ENCODE peak calls at places on chromosomes 11 and 22, in four cellular contexts. U, M, K and Y are unnamed samples.

GRCh38 chr11:66484825-66485380 is 4.7 kb downstream of the DPP3 start:
- DNase-seq in M (no peak), U (no peak), K (no peak), Y (no peak)

GRCh38 chr22:38513063-38513462 is 7.0 kb upstream of the DDX17 start:
- DNase-seq in U (no peak), K (no peak), M (no peak), Y (no peak)

GRCh38 chr11:84887055-84887629 is 740.0 kb downstream of the DLG2 start:
- DNase-seq in K (no peak), U (peak; percentile 29), M (no peak), Y (no peak)

GRCh38 chr11:76753950-76754349 is 29.2 kb upstream of the TSKU start:
- DNase-seq in K (no peak), M (no peak), U (no peak), Y (no peak)

GRCh38 chr11:122984186-122985011 is 2.8 kb upstream of the BSX start:
- DNase-seq in U (no peak), M (no peak), K (no peak), Y (no peak)

GRCh38 chr11:1375955-1376258 is 13.8 kb upstream of the BRSK2 start:
- DNase-seq in U (no peak), M (no peak), K (no peak), Y (no peak)

GRCh38 chr11:6633422-6634408 is 14.5 kb upstream of the TPP1 start:
- DNase-seq in K (no peak), U (no peak), M (no peak), Y (no peak)

GRCh38 chr22:26476705-26477340 is 6.8 kb downstream of the HPS4 start:
- DNase-seq in U (peak; percentile 94), M (peak; percentile 69), K (no peak), Y (no peak)

GRCh38 chr22:28053871-28054621 is 135.0 kb upstream of the PITPNB start:
- DNase-seq in M (no peak), U (peak; percentile 38), K (no peak), Y (no peak)

GRCh38 chr11:133384731-133385130 is 147.6 kb downstream of the OPCML start:
- DNase-seq in K (no peak), M (no peak), U (no peak), Y (no peak)

GRCh38 chr11:44120169-44120568 is 24.7 kb downstream of the EXT2 start:
- DNase-seq in U (no peak), K (no peak), M (no peak), Y (no peak)

GRCh38 chr11:78188809-78189724 is at the start of gene USP35:
- DNase-seq in U (no peak), M (no peak), K (no peak), Y (no peak)

GRCh38 chr11:59283825-59284772 is 71.4 kb upstream of the MPEG1 start:
- DNase-seq in U (peak; percentile 23), M (peak; percentile 55), K (no peak), Y (peak; percentile 23)

GRCh38 chr11:132405728-132406127 is 1035.3 kb downstream of the NTM start:
- DNase-seq in U (peak; percentile 12), M (no peak), K (no peak), Y (no peak)

GRCh38 chr22:29251981-29252978 is 15.5 kb downstream of the RHBDD3 start:
- DNase-seq in U (no peak), K (no peak), M (no peak), Y (no peak)

GRCh38 chr22:24500251-24500820 is 5.2 kb downstream of the UPB1 start:
- DNase-seq in U (no peak), K (no peak), M (no peak), Y (no peak)

GRCh38 chr22:32545801-32546200 is 71.2 kb downstream of the FBXO7 start:
- DNase-seq in U (peak; percentile 55), K (no peak), M (peak; percentile 34), Y (no peak)

GRCh38 chr22:38829485-38829884 is 14.3 kb downstream of the NPTXR start:
- DNase-seq in K (no peak), M (no peak), U (no peak), Y (no peak)

GRCh38 chr11:96551136-96551535 is 161.3 kb downstream of the JRKL start:
- DNase-seq in M (no peak), U (no peak), K (no peak), Y (no peak)

GRCh38 chr22:39808087-39808486 is 85.5 kb downstream of the ENTHD1 start:
- DNase-seq in U (no peak), M (no peak), K (no peak), Y (no peak)

GRCh38 chr11:70577258-70577603 is 178.9 kb downstream of the CTTN start:
- DNase-seq in K (no peak), U (no peak), M (no peak), Y (no peak)

GRCh38 chr11:47185305-47186075 is 744 bp downstream of the PACSIN3 start:
- DNase-seq in K (peak; percentile 27), U (peak; percentile 58), M (peak; percentile 11), Y (peak; percentile 24)

GRCh38 chr22:42648368-42649260 is 578 bp downstream of the CYB5R3 start:
- DNase-seq in M (no peak), U (peak; percentile 65), K (peak; percentile 27), Y (no peak)

GRCh38 chr11:69653406-69653960 is 12.5 kb downstream of the CCND1 start:
- DNase-seq in M (no peak), U (no peak), K (no peak), Y (no peak)

GRCh38 chr11:127345819-127346459 is 345.4 kb upstream of the KIRREL3 start:
- DNase-seq in M (peak; percentile 15), K (peak; percentile 24), U (peak; percentile 10), Y (peak; percentile 45)

GRCh38 chr11:64814712-64815187 is 4.4 kb upstream of the MEN1 start:
- DNase-seq in M (no peak), U (no peak), K (no peak), Y (no peak)

GRCh38 chr11:80103149-80103859 is 662.5 kb upstream of the TENM4 start:
- DNase-seq in K (no peak), U (peak; percentile 95), M (peak; percentile 90), Y (no peak)

GRCh38 chr11:57903441-57904123 is 120.1 kb upstream of the OR9Q1 start:
- DNase-seq in U (peak; percentile 10), K (peak; percentile 36), M (no peak), Y (no peak)

GRCh38 chr11:76554767-76555166 is 109.9 kb downstream of the EMSY start:
- DNase-seq in U (no peak), K (no peak), M (no peak), Y (no peak)

GRCh38 chr11:120173771-120174170 is 35.9 kb upstream of the TRIM29 start:
- DNase-seq in K (no peak), U (peak; percentile 21), M (no peak), Y (no peak)

GRCh38 chr22:31337178-31337577 is 9.0 kb downstream of the PATZ1 start:
- DNase-seq in K (no peak), U (no peak), M (no peak), Y (no peak)

GRCh38 chr22:27270818-27271510 is 530.6 kb downstream of the MN1 start:
- DNase-seq in U (peak; percentile 51), K (peak; percentile 62), M (no peak), Y (no peak)

GRCh38 chr11:110176366-110177056 is 83.3 kb downstream of the ZC3H12C start:
- DNase-seq in M (no peak), U (peak; percentile 20), K (no peak), Y (no peak)

GRCh38 chr11:66055021-66055420 is 2.9 kb downstream of the SF3B2 start:
- DNase-seq in M (no peak), U (no peak), K (no peak), Y (no peak)

GRCh38 chr22:47563406-47564157 is 801.1 kb downstream of the TBC1D22A start:
- DNase-seq in M (no peak), U (no peak), K (no peak), Y (no peak)
- H3K27ac ChIP-seq in M (no peak overlapping the region), U (no peak overlapping the region), K (no peak overlapping the region), Y (no peak overlapping the region)

GRCh38 chr11:27087425-27087824 is 46.8 kb downstream of the BBOX1 start:
- DNase-seq in K (no peak), M (peak; percentile 20), U (peak; percentile 65), Y (no peak)

GRCh38 chr11:27084407-27084985 is 43.9 kb downstream of the BBOX1 start:
- DNase-seq in U (peak; percentile 62), K (no peak), M (no peak), Y (no peak)

GRCh38 chr11:27083782-27084181 is 43.2 kb downstream of the BBOX1 start:
- DNase-seq in K (no peak), U (no peak), M (no peak), Y (no peak)

GRCh38 chr11:27085115-27085514 is 44.5 kb downstream of the BBOX1 start:
- DNase-seq in K (no peak), U (no peak), M (no peak), Y (no peak)

DNA sequence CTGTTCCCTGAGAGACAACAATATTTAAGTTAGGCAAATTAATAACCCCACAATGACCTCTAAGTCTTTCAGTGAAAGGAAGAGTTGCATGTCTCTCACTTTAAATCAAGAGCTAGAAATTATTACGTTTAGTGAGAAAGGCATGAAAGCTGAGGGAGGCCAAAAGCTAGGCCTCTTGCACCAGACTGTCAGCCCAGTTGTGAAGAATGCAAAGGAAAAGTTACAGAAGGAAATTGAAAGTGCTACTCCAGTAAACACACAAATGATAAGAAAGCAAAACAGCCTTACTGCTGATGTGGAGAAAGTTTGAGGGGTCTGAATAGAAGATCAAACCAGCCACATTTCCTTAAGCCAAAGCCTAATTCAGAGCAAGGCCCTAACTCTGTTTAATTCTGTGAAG is 45.0 kb downstream of the BBOX1 start:
- DNase-seq in K (no peak), U (no peak), M (no peak), Y (no peak)
- H3K27ac ChIP-seq in K (no peak overlapping the region), U (no peak overlapping the region), M (no peak overlapping the region), Y (no peak overlapping the region)

DNA sequence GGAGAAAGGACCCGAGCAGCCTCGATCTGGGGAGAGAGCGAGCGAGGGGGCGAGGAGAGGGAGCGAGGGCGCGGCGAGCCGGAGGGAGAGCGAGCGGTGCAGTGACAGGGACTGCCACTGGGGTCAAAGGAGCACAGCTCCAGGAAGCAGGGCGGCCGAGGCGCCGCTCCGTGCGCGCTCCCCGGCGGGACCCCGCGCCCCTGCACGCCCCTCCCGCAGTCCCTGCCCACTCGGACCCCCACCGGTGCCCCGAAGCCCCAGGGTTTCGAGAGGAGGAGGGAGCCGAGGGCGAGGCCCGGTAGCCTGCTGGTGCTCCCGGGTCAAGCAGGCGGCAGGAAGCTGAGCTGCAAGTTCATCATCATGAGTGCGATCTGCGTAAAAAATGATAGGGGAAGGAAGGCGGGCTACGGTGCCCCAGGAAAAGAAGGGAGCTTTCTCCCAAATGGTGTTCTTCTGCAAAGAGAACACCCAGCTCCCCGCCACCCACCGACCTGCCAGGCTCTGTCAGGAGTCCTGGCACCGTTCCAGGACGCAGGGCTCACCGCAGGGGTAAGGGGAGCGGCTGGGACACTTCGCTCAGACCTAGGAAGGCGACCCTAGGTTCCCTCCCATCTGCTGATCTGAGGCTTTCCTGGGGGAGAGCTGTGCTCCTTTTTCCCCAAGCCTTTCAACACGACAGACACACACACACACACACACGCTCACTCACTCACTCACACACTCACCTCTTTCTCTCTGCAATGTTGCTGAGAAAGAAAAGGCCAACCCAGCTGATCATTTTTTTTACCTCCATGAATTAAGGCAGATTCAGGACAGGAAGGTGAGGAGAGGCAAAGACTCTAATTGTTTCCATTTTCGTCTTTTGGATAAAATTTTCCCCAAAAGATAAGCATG is at the start of gene MPPED2:
- DNase-seq in U (no peak), K (peak; percentile 7), M (no peak), Y (no peak)
- H3K27ac ChIP-seq in U (no peak within 1 kb of the TSS), K (peak within 1 kb of the TSS; percentile 83), M (no peak within 1 kb of the TSS), Y (peak within 1 kb of the TSS; percentile 4)

DNA sequence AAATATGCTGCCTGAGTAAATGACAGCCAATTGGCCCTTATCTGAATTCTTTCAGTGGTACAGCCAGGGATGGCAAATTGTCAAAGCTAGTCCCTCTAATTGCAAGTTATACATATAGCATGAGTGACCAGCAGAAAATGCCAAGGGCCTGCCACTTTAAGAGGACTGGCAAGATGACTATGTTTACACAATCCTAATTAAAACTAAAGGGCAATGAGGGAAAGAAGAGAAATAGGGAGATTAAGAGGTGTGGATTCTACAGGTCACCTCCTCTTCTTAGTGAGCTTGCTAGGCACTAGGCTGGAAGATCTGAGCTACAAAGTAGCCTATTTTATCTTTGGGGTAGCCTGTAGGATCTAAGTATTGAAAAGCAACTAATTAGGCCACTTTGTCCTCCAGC is 13.5 kb downstream of the NUMA1 start:
- DNase-seq in K (no peak), M (no peak), U (no peak), Y (no peak)
- H3K27ac ChIP-seq in K (peak overlapping the region; percentile 80), M (no peak overlapping the region), U (no peak overlapping the region), Y (peak overlapping the region; percentile 61)